ENCODE peak calls at places on chromosomes 16 and 17, in eight cellular contexts. One of them, this sample, is unnamed. For H3K4me1, the result is how much of the 10 kb centered on the place peaks cover.

GRCh38 chr16:8646271-8646670 is 24.8 kb downstream of the METTL22 start:
- DNase-seq in A549: no peak
- DNase-seq in transverse colon: no peak
- DNase-seq in Peyer's patch: no peak
- DNase-seq in thyroid gland: no peak
- DNase-seq in HCT116: no peak
- DNase-seq in IMR-90: no peak
- DNase-seq in body of pancreas: no peak
- DNase-seq in this sample: no peak

GRCh38 chr17:45261577-45262515 is at the start of gene SPATA32:
- DNase-seq in A549: no peak
- DNase-seq in transverse colon: peak
- DNase-seq in Peyer's patch: peak
- DNase-seq in thyroid gland: peak
- DNase-seq in HCT116: no peak
- DNase-seq in IMR-90: peak
- DNase-seq in body of pancreas: peak
- DNase-seq in this sample: peak

GRCh38 chr17:43853546-43853945 is 6.6 kb downstream of the CD300LG start:
- DNase-seq in A549: no peak
- DNase-seq in transverse colon: no peak
- DNase-seq in Peyer's patch: no peak
- DNase-seq in thyroid gland: no peak
- DNase-seq in HCT116: no peak
- DNase-seq in IMR-90: no peak
- DNase-seq in body of pancreas: no peak
- DNase-seq in this sample: no peak

GRCh38 chr16:88077328-88078108 is 126.3 kb downstream of the BANP start:
- DNase-seq in A549: no peak
- DNase-seq in transverse colon: no peak
- DNase-seq in Peyer's patch: no peak
- DNase-seq in thyroid gland: no peak
- DNase-seq in HCT116: no peak
- DNase-seq in IMR-90: no peak
- DNase-seq in body of pancreas: no peak
- DNase-seq in this sample: no peak

GRCh38 chr17:37737081-37737480 is 7.8 kb downstream of the HNF1B start:
- DNase-seq in A549: peak
- DNase-seq in transverse colon: no peak
- DNase-seq in Peyer's patch: no peak
- DNase-seq in thyroid gland: no peak
- DNase-seq in HCT116: no peak
- DNase-seq in IMR-90: no peak
- DNase-seq in body of pancreas: no peak
- DNase-seq in this sample: no peak

GRCh38 chr17:31074772-31075538 is 19.8 kb upstream of the NF1 start:
- DNase-seq in A549: peak
- DNase-seq in transverse colon: no peak
- DNase-seq in Peyer's patch: no peak
- DNase-seq in thyroid gland: peak
- DNase-seq in HCT116: no peak
- DNase-seq in IMR-90: peak
- DNase-seq in body of pancreas: no peak
- DNase-seq in this sample: no peak

GRCh38 chr16:76574651-76575050 is 297.4 kb downstream of the CNTNAP4 start:
- DNase-seq in A549: no peak
- DNase-seq in transverse colon: no peak
- DNase-seq in Peyer's patch: no peak
- DNase-seq in thyroid gland: no peak
- DNase-seq in HCT116: no peak
- DNase-seq in IMR-90: no peak
- DNase-seq in body of pancreas: no peak
- DNase-seq in this sample: no peak

GRCh38 chr16:63655846-63656245 is 1466.0 kb downstream of the CDH11 start:
- DNase-seq in A549: no peak
- DNase-seq in transverse colon: no peak
- DNase-seq in Peyer's patch: no peak
- DNase-seq in thyroid gland: no peak
- DNase-seq in HCT116: no peak
- DNase-seq in IMR-90: no peak
- DNase-seq in body of pancreas: no peak
- DNase-seq in this sample: no peak

GRCh38 chr16:9791566-9791965 is 390.7 kb downstream of the GRIN2A start:
- DNase-seq in A549: no peak
- DNase-seq in transverse colon: no peak
- DNase-seq in Peyer's patch: no peak
- DNase-seq in thyroid gland: no peak
- DNase-seq in HCT116: no peak
- DNase-seq in IMR-90: no peak
- DNase-seq in body of pancreas: no peak
- DNase-seq in this sample: no peak

GRCh38 chr16:20799599-20799998 is 6.7 kb downstream of the ERI2 start:
- DNase-seq in A549: no peak
- DNase-seq in transverse colon: no peak
- DNase-seq in Peyer's patch: no peak
- DNase-seq in thyroid gland: no peak
- DNase-seq in HCT116: peak
- DNase-seq in IMR-90: peak
- DNase-seq in body of pancreas: no peak
- DNase-seq in this sample: no peak

GRCh38 chr17:42517516-42517915 is 18.5 kb upstream of the NAGLU start:
- DNase-seq in A549: peak
- DNase-seq in transverse colon: peak
- DNase-seq in Peyer's patch: peak
- DNase-seq in thyroid gland: peak
- DNase-seq in HCT116: peak
- DNase-seq in IMR-90: peak
- DNase-seq in body of pancreas: peak
- DNase-seq in this sample: peak

GRCh38 chr17:36534117-36534880 is at the start of gene MYO19:
- DNase-seq in A549: peak
- DNase-seq in transverse colon: peak
- DNase-seq in Peyer's patch: peak
- DNase-seq in thyroid gland: peak
- DNase-seq in HCT116: peak
- DNase-seq in IMR-90: peak
- DNase-seq in body of pancreas: peak
- DNase-seq in this sample: peak

GRCh38 chr16:53945996-53946395 is 242.0 kb downstream of the FTO start:
- DNase-seq in A549: peak
- DNase-seq in transverse colon: no peak
- DNase-seq in Peyer's patch: no peak
- DNase-seq in thyroid gland: no peak
- DNase-seq in HCT116: peak
- DNase-seq in IMR-90: peak
- DNase-seq in body of pancreas: peak
- DNase-seq in this sample: no peak

GRCh38 chr17:82838386-82839063 is 1.3 kb downstream of the ZNF750 start:
- DNase-seq in A549: no peak
- DNase-seq in transverse colon: peak
- DNase-seq in Peyer's patch: no peak
- DNase-seq in thyroid gland: peak
- DNase-seq in HCT116: no peak
- DNase-seq in IMR-90: peak
- DNase-seq in body of pancreas: peak
- DNase-seq in this sample: no peak

GRCh38 chr17:19354123-19354522 is 8.4 kb downstream of the B9D1 start:
- DNase-seq in A549: no peak
- DNase-seq in transverse colon: no peak
- DNase-seq in Peyer's patch: no peak
- DNase-seq in thyroid gland: no peak
- DNase-seq in HCT116: peak
- DNase-seq in IMR-90: peak
- DNase-seq in body of pancreas: no peak
- DNase-seq in this sample: no peak

GRCh38 chr17:39175695-39176093 is 9.7 kb upstream of the ARL5C start:
- DNase-seq in A549: no peak
- DNase-seq in transverse colon: no peak
- DNase-seq in Peyer's patch: no peak
- DNase-seq in thyroid gland: no peak
- DNase-seq in HCT116: no peak
- DNase-seq in IMR-90: no peak
- DNase-seq in body of pancreas: no peak
- DNase-seq in this sample: no peak

GRCh38 chr17:81563861-81564586 is 11.9 kb upstream of the FAAP100 start:
- DNase-seq in A549: no peak
- DNase-seq in transverse colon: no peak
- DNase-seq in Peyer's patch: no peak
- DNase-seq in thyroid gland: no peak
- DNase-seq in HCT116: no peak
- DNase-seq in IMR-90: peak
- DNase-seq in body of pancreas: no peak
- DNase-seq in this sample: no peak

DNA sequence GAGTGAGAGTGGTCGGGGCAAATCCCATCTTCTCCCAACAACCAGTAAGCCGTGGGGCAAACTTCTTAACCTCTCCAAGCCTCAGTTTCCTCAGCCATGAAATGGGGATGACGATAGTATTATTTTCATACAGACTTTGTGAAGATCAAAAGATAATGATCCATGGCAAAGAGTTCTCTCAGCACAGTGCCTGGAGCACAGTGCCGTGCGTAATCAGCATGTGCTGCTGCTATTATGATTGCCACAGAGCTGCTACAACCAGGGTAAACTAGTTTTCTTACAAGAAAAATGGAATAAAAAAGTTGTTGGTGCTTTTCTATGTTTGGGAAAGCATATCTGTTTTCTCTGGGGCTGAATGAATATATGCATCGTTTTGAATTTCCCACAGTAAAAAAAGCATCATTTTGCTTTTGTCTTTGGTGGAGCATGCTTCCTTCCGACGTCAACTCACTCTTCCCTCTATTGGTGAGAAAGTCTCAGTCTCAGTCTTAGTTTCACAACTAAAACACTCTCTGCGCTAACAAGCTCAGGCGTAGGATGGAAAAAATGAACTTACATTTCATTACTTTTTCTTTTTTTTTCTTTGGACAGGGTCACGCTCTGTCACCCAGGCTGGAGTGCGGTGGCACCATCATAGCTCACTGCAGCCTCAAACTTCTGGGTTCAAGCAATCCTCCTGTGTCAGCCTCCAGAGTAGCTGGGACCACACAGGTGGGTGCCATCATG is 37.2 kb downstream of the CDK5R1 start:
- DNase-seq in A549: no peak
- DNase-seq in transverse colon: no peak
- DNase-seq in Peyer's patch: no peak
- DNase-seq in thyroid gland: no peak
- DNase-seq in HCT116: no peak
- DNase-seq in IMR-90: no peak
- DNase-seq in body of pancreas: no peak
- DNase-seq in this sample: no peak
- TF ChIP-seq POLR2A in A549: no peak
- TF ChIP-seq POLR2A in transverse colon: no peak
- TF ChIP-seq POLR2A in Peyer's patch: no peak
- TF ChIP-seq POLR2A in thyroid gland: no peak
- TF ChIP-seq POLR2A in HCT116: no peak
- TF ChIP-seq POLR2A in IMR-90: no peak
- TF ChIP-seq POLR2A in body of pancreas: no peak
- TF ChIP-seq POLR2A in this sample: no peak

GRCh38 chr16:85902366-85903155 is 3.6 kb downstream of the IRF8 start:
- DNase-seq in A549: no peak
- DNase-seq in transverse colon: peak
- DNase-seq in Peyer's patch: peak
- DNase-seq in thyroid gland: no peak
- DNase-seq in HCT116: no peak
- DNase-seq in IMR-90: no peak
- DNase-seq in body of pancreas: no peak
- DNase-seq in this sample: no peak
- H3K4me1 ChIP-seq in A549: under half
- H3K4me1 ChIP-seq in transverse colon: under half
- H3K4me1 ChIP-seq in Peyer's patch: under half
- H3K4me1 ChIP-seq in thyroid gland: under half
- H3K4me1 ChIP-seq in HCT116: under half
- H3K4me1 ChIP-seq in IMR-90: under half
- H3K4me1 ChIP-seq in body of pancreas: under half
- H3K4me1 ChIP-seq in this sample: under half

GRCh38 chr16:66309-67182 is 5.9 kb downstream of the RHBDF1 start:
- DNase-seq in A549: no peak
- DNase-seq in transverse colon: no peak
- DNase-seq in Peyer's patch: no peak
- DNase-seq in thyroid gland: no peak
- DNase-seq in HCT116: no peak
- DNase-seq in IMR-90: no peak
- DNase-seq in body of pancreas: no peak
- DNase-seq in this sample: no peak

GRCh38 chr16:67884-68789 is 4.3 kb downstream of the RHBDF1 start:
- DNase-seq in A549: no peak
- DNase-seq in transverse colon: no peak
- DNase-seq in Peyer's patch: no peak
- DNase-seq in thyroid gland: no peak
- DNase-seq in HCT116: no peak
- DNase-seq in IMR-90: peak
- DNase-seq in body of pancreas: no peak
- DNase-seq in this sample: no peak

GRCh38 chr16:69181-69580 is 3.2 kb downstream of the RHBDF1 start:
- DNase-seq in A549: no peak
- DNase-seq in transverse colon: no peak
- DNase-seq in Peyer's patch: no peak
- DNase-seq in thyroid gland: no peak
- DNase-seq in HCT116: no peak
- DNase-seq in IMR-90: no peak
- DNase-seq in body of pancreas: no peak
- DNase-seq in this sample: no peak

GRCh38 chr16:65745-66144 is 6.7 kb downstream of the RHBDF1 start:
- DNase-seq in A549: peak
- DNase-seq in transverse colon: peak
- DNase-seq in Peyer's patch: peak
- DNase-seq in thyroid gland: peak
- DNase-seq in HCT116: peak
- DNase-seq in IMR-90: peak
- DNase-seq in body of pancreas: peak
- DNase-seq in this sample: peak

GRCh38 chr16:67183-67791 is 5.1 kb downstream of the RHBDF1 start:
- DNase-seq in A549: no peak
- DNase-seq in transverse colon: no peak
- DNase-seq in Peyer's patch: no peak
- DNase-seq in thyroid gland: peak
- DNase-seq in HCT116: no peak
- DNase-seq in IMR-90: no peak
- DNase-seq in body of pancreas: no peak
- DNase-seq in this sample: peak
- H3K27ac ChIP-seq in A549: no peak
- H3K27ac ChIP-seq in transverse colon: no peak
- H3K27ac ChIP-seq in Peyer's patch: no peak
- H3K27ac ChIP-seq in thyroid gland: peak
- H3K27ac ChIP-seq in HCT116: no peak
- H3K27ac ChIP-seq in IMR-90: no peak
- H3K27ac ChIP-seq in body of pancreas: no peak
- H3K27ac ChIP-seq in this sample: no peak

GRCh38 chr17:1865252-1866037 is 35.6 kb downstream of the RPA1 start:
- DNase-seq in A549: peak
- DNase-seq in transverse colon: peak
- DNase-seq in Peyer's patch: no peak
- DNase-seq in thyroid gland: no peak
- DNase-seq in HCT116: peak
- DNase-seq in IMR-90: peak
- DNase-seq in body of pancreas: peak
- DNase-seq in this sample: peak

GRCh38 chr17:1861391-1862010 is 31.7 kb downstream of the RPA1 start:
- DNase-seq in A549: no peak
- DNase-seq in transverse colon: no peak
- DNase-seq in Peyer's patch: no peak
- DNase-seq in thyroid gland: no peak
- DNase-seq in HCT116: no peak
- DNase-seq in IMR-90: no peak
- DNase-seq in body of pancreas: no peak
- DNase-seq in this sample: peak

GRCh38 chr17:1860978-1861377 is 31.2 kb downstream of the RPA1 start:
- DNase-seq in A549: no peak
- DNase-seq in transverse colon: no peak
- DNase-seq in Peyer's patch: no peak
- DNase-seq in thyroid gland: no peak
- DNase-seq in HCT116: no peak
- DNase-seq in IMR-90: no peak
- DNase-seq in body of pancreas: no peak
- DNase-seq in this sample: no peak
- TF ChIP-seq POLR2A in A549: no peak
- TF ChIP-seq POLR2A in transverse colon: no peak
- TF ChIP-seq POLR2A in Peyer's patch: no peak
- TF ChIP-seq POLR2A in thyroid gland: no peak
- TF ChIP-seq POLR2A in HCT116: no peak
- TF ChIP-seq POLR2A in IMR-90: no peak
- TF ChIP-seq POLR2A in body of pancreas: no peak
- TF ChIP-seq POLR2A in this sample: no peak

This sample was measured in testis.